ENCODE peak calls at places on chromosomes 1 and 21, in eight cellular contexts. One of them, this sample, is unnamed.

GRCh38 chr1:11483581-11484320 is 4.8 kb downstream of the DISP3 start:
- DNase-seq in left ventricle myocardium inferior: no peak
- DNase-seq in CD8-positive, alpha-beta T cell: no peak
- DNase-seq in PC-9: peak
- DNase-seq in astrocyte of the cerebellum: no peak
- DNase-seq in GM20000: no peak
- DNase-seq in psoas muscle: no peak
- DNase-seq in GM12865: no peak
- DNase-seq in this sample: no peak

GRCh38 chr1:208137144-208137682 is 107.0 kb downstream of the PLXNA2 start:
- DNase-seq in astrocyte of the cerebellum: peak
- DNase-seq in GM20000: no peak
- DNase-seq in left ventricle myocardium inferior: no peak
- DNase-seq in psoas muscle: no peak
- DNase-seq in GM12865: no peak
- DNase-seq in PC-9: peak
- DNase-seq in CD8-positive, alpha-beta T cell: no peak
- DNase-seq in this sample: peak

GRCh38 chr1:8456306-8456912 is 138.5 kb downstream of the SLC45A1 start:
- DNase-seq in GM20000: no peak
- DNase-seq in CD8-positive, alpha-beta T cell: no peak
- DNase-seq in psoas muscle: no peak
- DNase-seq in astrocyte of the cerebellum: peak
- DNase-seq in PC-9: peak
- DNase-seq in left ventricle myocardium inferior: no peak
- DNase-seq in GM12865: no peak
- DNase-seq in this sample: no peak

GRCh38 chr1:234565132-234565531 is 44.8 kb downstream of the IRF2BP2 start:
- DNase-seq in GM20000: no peak
- DNase-seq in CD8-positive, alpha-beta T cell: no peak
- DNase-seq in astrocyte of the cerebellum: no peak
- DNase-seq in PC-9: no peak
- DNase-seq in left ventricle myocardium inferior: no peak
- DNase-seq in psoas muscle: no peak
- DNase-seq in GM12865: no peak
- DNase-seq in this sample: no peak

GRCh38 chr1:70043806-70044205 is 161.6 kb downstream of the LRRC40 start:
- DNase-seq in astrocyte of the cerebellum: peak
- DNase-seq in CD8-positive, alpha-beta T cell: no peak
- DNase-seq in psoas muscle: no peak
- DNase-seq in PC-9: no peak
- DNase-seq in GM12865: no peak
- DNase-seq in left ventricle myocardium inferior: no peak
- DNase-seq in GM20000: no peak
- DNase-seq in this sample: peak

GRCh38 chr1:65020774-65021173 is 54.4 kb upstream of the JAK1 start:
- DNase-seq in PC-9: no peak
- DNase-seq in astrocyte of the cerebellum: no peak
- DNase-seq in left ventricle myocardium inferior: no peak
- DNase-seq in CD8-positive, alpha-beta T cell: no peak
- DNase-seq in GM20000: no peak
- DNase-seq in psoas muscle: no peak
- DNase-seq in GM12865: no peak
- DNase-seq in this sample: no peak

GRCh38 chr1:203505526-203506189 is 11.7 kb downstream of the OPTC start:
- DNase-seq in PC-9: no peak
- DNase-seq in astrocyte of the cerebellum: no peak
- DNase-seq in GM20000: no peak
- DNase-seq in GM12865: no peak
- DNase-seq in CD8-positive, alpha-beta T cell: no peak
- DNase-seq in psoas muscle: peak
- DNase-seq in left ventricle myocardium inferior: no peak
- DNase-seq in this sample: no peak

GRCh38 chr1:153483776-153484175 is 23.3 kb upstream of the S100A7 start:
- DNase-seq in CD8-positive, alpha-beta T cell: no peak
- DNase-seq in GM20000: no peak
- DNase-seq in astrocyte of the cerebellum: no peak
- DNase-seq in GM12865: no peak
- DNase-seq in left ventricle myocardium inferior: no peak
- DNase-seq in psoas muscle: no peak
- DNase-seq in PC-9: peak
- DNase-seq in this sample: no peak

GRCh38 chr1:41891403-41891896 is 27.3 kb downstream of the HIVEP3 start:
- DNase-seq in psoas muscle: no peak
- DNase-seq in GM20000: peak
- DNase-seq in GM12865: peak
- DNase-seq in astrocyte of the cerebellum: no peak
- DNase-seq in PC-9: no peak
- DNase-seq in CD8-positive, alpha-beta T cell: peak
- DNase-seq in left ventricle myocardium inferior: no peak
- DNase-seq in this sample: no peak

GRCh38 chr1:224774378-224774777 is 155.1 kb upstream of the DNAH14 start:
- DNase-seq in psoas muscle: no peak
- DNase-seq in left ventricle myocardium inferior: no peak
- DNase-seq in GM12865: no peak
- DNase-seq in PC-9: no peak
- DNase-seq in GM20000: no peak
- DNase-seq in astrocyte of the cerebellum: no peak
- DNase-seq in CD8-positive, alpha-beta T cell: no peak
- DNase-seq in this sample: no peak

GRCh38 chr21:45957986-45958610 is 23.5 kb upstream of the COL6A1 start:
- DNase-seq in PC-9: no peak
- DNase-seq in left ventricle myocardium inferior: peak
- DNase-seq in astrocyte of the cerebellum: no peak
- DNase-seq in psoas muscle: no peak
- DNase-seq in CD8-positive, alpha-beta T cell: no peak
- DNase-seq in GM20000: no peak
- DNase-seq in GM12865: no peak
- DNase-seq in this sample: peak

GRCh38 chr1:239879321-239880170 is 212.1 kb upstream of the FMN2 start:
- DNase-seq in psoas muscle: no peak
- DNase-seq in GM12865: no peak
- DNase-seq in astrocyte of the cerebellum: no peak
- DNase-seq in PC-9: peak
- DNase-seq in left ventricle myocardium inferior: no peak
- DNase-seq in CD8-positive, alpha-beta T cell: no peak
- DNase-seq in GM20000: no peak
- DNase-seq in this sample: no peak

GRCh38 chr1:63713627-63714481 is 60.0 kb upstream of the ROR1 start:
- DNase-seq in CD8-positive, alpha-beta T cell: no peak
- DNase-seq in GM12865: peak
- DNase-seq in psoas muscle: no peak
- DNase-seq in PC-9: peak
- DNase-seq in left ventricle myocardium inferior: no peak
- DNase-seq in astrocyte of the cerebellum: peak
- DNase-seq in GM20000: no peak
- DNase-seq in this sample: peak

GRCh38 chr1:13469343-13469742 is 44.5 kb downstream of the LRRC38 start:
- DNase-seq in GM12865: peak
- DNase-seq in astrocyte of the cerebellum: no peak
- DNase-seq in CD8-positive, alpha-beta T cell: no peak
- DNase-seq in GM20000: peak
- DNase-seq in psoas muscle: peak
- DNase-seq in left ventricle myocardium inferior: peak
- DNase-seq in PC-9: no peak
- DNase-seq in this sample: no peak

GRCh38 chr1:180248731-180249681 is 18.9 kb downstream of the LHX4 start:
- DNase-seq in CD8-positive, alpha-beta T cell: no peak
- DNase-seq in astrocyte of the cerebellum: no peak
- DNase-seq in GM20000: no peak
- DNase-seq in PC-9: no peak
- DNase-seq in GM12865: no peak
- DNase-seq in psoas muscle: peak
- DNase-seq in left ventricle myocardium inferior: no peak
- DNase-seq in this sample: no peak
- TF ChIP-seq CTCF in CD8-positive, alpha-beta T cell: no peak
- TF ChIP-seq CTCF in astrocyte of the cerebellum: no peak
- TF ChIP-seq CTCF in GM20000: no peak
- TF ChIP-seq CTCF in PC-9: no peak
- TF ChIP-seq CTCF in GM12865: peak
- TF ChIP-seq CTCF in psoas muscle: no peak
- TF ChIP-seq CTCF in left ventricle myocardium inferior: no peak
- TF ChIP-seq CTCF in this sample: no peak

GRCh38 chr1:210025870-210026269 is 87.9 kb downstream of the SYT14 start:
- DNase-seq in psoas muscle: no peak
- DNase-seq in astrocyte of the cerebellum: no peak
- DNase-seq in PC-9: no peak
- DNase-seq in left ventricle myocardium inferior: no peak
- DNase-seq in GM20000: no peak
- DNase-seq in CD8-positive, alpha-beta T cell: no peak
- DNase-seq in GM12865: no peak
- DNase-seq in this sample: no peak
- TF ChIP-seq CTCF in psoas muscle: no peak
- TF ChIP-seq CTCF in astrocyte of the cerebellum: no peak
- TF ChIP-seq CTCF in PC-9: peak
- TF ChIP-seq CTCF in left ventricle myocardium inferior: no peak
- TF ChIP-seq CTCF in GM20000: no peak
- TF ChIP-seq CTCF in CD8-positive, alpha-beta T cell: no peak
- TF ChIP-seq CTCF in GM12865: no peak
- TF ChIP-seq CTCF in this sample: peak

GRCh38 chr1:150528997-150529396 is 13.4 kb downstream of the FALEC start:
- DNase-seq in left ventricle myocardium inferior: no peak
- DNase-seq in astrocyte of the cerebellum: peak
- DNase-seq in PC-9: peak
- DNase-seq in psoas muscle: no peak
- DNase-seq in GM12865: no peak
- DNase-seq in GM20000: no peak
- DNase-seq in CD8-positive, alpha-beta T cell: no peak
- DNase-seq in this sample: no peak

GRCh38 chr1:150535511-150536281 is 13.5 kb upstream of the ADAMTSL4 start:
- DNase-seq in GM12865: no peak
- DNase-seq in psoas muscle: no peak
- DNase-seq in astrocyte of the cerebellum: no peak
- DNase-seq in CD8-positive, alpha-beta T cell: no peak
- DNase-seq in GM20000: no peak
- DNase-seq in left ventricle myocardium inferior: no peak
- DNase-seq in PC-9: peak
- DNase-seq in this sample: no peak

GRCh38 chr1:150534002-150534401 is 15.2 kb upstream of the ADAMTSL4 start:
- DNase-seq in astrocyte of the cerebellum: no peak
- DNase-seq in GM12865: no peak
- DNase-seq in GM20000: no peak
- DNase-seq in psoas muscle: no peak
- DNase-seq in left ventricle myocardium inferior: no peak
- DNase-seq in PC-9: no peak
- DNase-seq in CD8-positive, alpha-beta T cell: no peak
- DNase-seq in this sample: no peak

GRCh38 chr1:150530491-150531159 is 15.1 kb downstream of the FALEC start:
- DNase-seq in GM12865: no peak
- DNase-seq in GM20000: no peak
- DNase-seq in CD8-positive, alpha-beta T cell: no peak
- DNase-seq in PC-9: no peak
- DNase-seq in astrocyte of the cerebellum: no peak
- DNase-seq in left ventricle myocardium inferior: no peak
- DNase-seq in psoas muscle: no peak
- DNase-seq in this sample: no peak

GRCh38 chr1:150532860-150533259 is 16.3 kb upstream of the ADAMTSL4 start:
- DNase-seq in GM12865: no peak
- DNase-seq in psoas muscle: no peak
- DNase-seq in CD8-positive, alpha-beta T cell: no peak
- DNase-seq in left ventricle myocardium inferior: no peak
- DNase-seq in PC-9: no peak
- DNase-seq in astrocyte of the cerebellum: no peak
- DNase-seq in GM20000: no peak
- DNase-seq in this sample: no peak
- TF ChIP-seq CTCF in GM12865: no peak
- TF ChIP-seq CTCF in psoas muscle: no peak
- TF ChIP-seq CTCF in CD8-positive, alpha-beta T cell: no peak
- TF ChIP-seq CTCF in left ventricle myocardium inferior: no peak
- TF ChIP-seq CTCF in PC-9: peak
- TF ChIP-seq CTCF in astrocyte of the cerebellum: no peak
- TF ChIP-seq CTCF in GM20000: no peak
- TF ChIP-seq CTCF in this sample: no peak

GRCh38 chr1:29253180-29253579 is 16.9 kb downstream of the PTPRU start:
- DNase-seq in CD8-positive, alpha-beta T cell: no peak
- DNase-seq in astrocyte of the cerebellum: no peak
- DNase-seq in GM12865: no peak
- DNase-seq in left ventricle myocardium inferior: no peak
- DNase-seq in GM20000: no peak
- DNase-seq in PC-9: no peak
- DNase-seq in psoas muscle: no peak
- DNase-seq in this sample: no peak
- TF ChIP-seq CTCF in CD8-positive, alpha-beta T cell: no peak
- TF ChIP-seq CTCF in astrocyte of the cerebellum: no peak
- TF ChIP-seq CTCF in GM12865: no peak
- TF ChIP-seq CTCF in left ventricle myocardium inferior: no peak
- TF ChIP-seq CTCF in GM20000: no peak
- TF ChIP-seq CTCF in PC-9: no peak
- TF ChIP-seq CTCF in psoas muscle: no peak
- TF ChIP-seq CTCF in this sample: no peak

GRCh38 chr1:86515597-86515996 is 31.3 kb upstream of the CLCA4 start:
- DNase-seq in PC-9: peak
- DNase-seq in GM12865: peak
- DNase-seq in left ventricle myocardium inferior: no peak
- DNase-seq in psoas muscle: no peak
- DNase-seq in GM20000: no peak
- DNase-seq in CD8-positive, alpha-beta T cell: no peak
- DNase-seq in astrocyte of the cerebellum: no peak
- DNase-seq in this sample: no peak
- TF ChIP-seq CTCF in PC-9: peak
- TF ChIP-seq CTCF in GM12865: peak
- TF ChIP-seq CTCF in left ventricle myocardium inferior: peak
- TF ChIP-seq CTCF in psoas muscle: peak
- TF ChIP-seq CTCF in GM20000: no peak
- TF ChIP-seq CTCF in CD8-positive, alpha-beta T cell: no peak
- TF ChIP-seq CTCF in astrocyte of the cerebellum: peak
- TF ChIP-seq CTCF in this sample: no peak

This sample was measured in AG09319.